ENCODE peak calls at places on chromosomes 1 and 21, in nine cellular contexts. V is Panc1, W is heart left ventricle, I is SK-N-SH, J is lower lobe of right lung, A is psoas muscle, N is GM23248, E is upper lobe of right lung, T is lung. D is an unnamed sample. For H3K9me3, the result is how much of the 10 kb centered on the place peaks cover.

GRCh38 chr21:37877888-37878684 is 38.2 kb downstream of the KCNJ6 start:
- DNase-seq in T (no peak), I (no peak), A (no peak), W (no peak), V (no peak), N (no peak), E (no peak), J (no peak), D (no peak)

GRCh38 chr1:2451744-2452582 is 24.1 kb upstream of the PLCH2 start:
- DNase-seq in A (no peak), E (no peak), J (no peak), T (no peak), N (peak), W (no peak), I (no peak), V (peak), D (no peak)

GRCh38 chr1:214761030-214761429 is 158.0 kb downstream of the CENPF start:
- DNase-seq in T (no peak), N (peak), V (no peak), W (no peak), J (no peak), A (no peak), E (no peak), I (no peak), D (no peak)

GRCh38 chr1:29634324-29635072 is 398.2 kb downstream of the PTPRU start:
- DNase-seq in T (no peak), V (no peak), E (no peak), I (no peak), W (no peak), N (no peak), J (no peak), A (no peak), D (no peak)

GRCh38 chr1:28449904-28450303 is 55.9 kb upstream of the RCC1 start:
- DNase-seq in J (no peak), N (peak), A (no peak), W (no peak), T (no peak), I (peak), E (no peak), V (no peak), D (no peak)

GRCh38 chr1:9428601-9429368 is 110.5 kb upstream of the SLC25A33 start:
- DNase-seq in J (peak), V (peak), W (peak), A (peak), I (peak), E (peak), T (peak), N (peak), D (peak)

GRCh38 chr21:32403201-32403701 is 9.3 kb upstream of the EVA1C start:
- DNase-seq in W (peak), T (peak), N (peak), A (no peak), V (no peak), J (peak), E (no peak), I (peak), D (peak)

GRCh38 chr1:71521655-71522264 is 440.9 kb upstream of the ZRANB2 start:
- DNase-seq in I (peak), A (no peak), J (no peak), N (peak), W (no peak), V (peak), E (peak), T (no peak), D (no peak)

GRCh38 chr1:24925963-24926362 is 4.1 kb downstream of the RUNX3 start:
- DNase-seq in I (no peak), V (no peak), J (no peak), T (no peak), A (no peak), W (no peak), E (no peak), N (no peak), D (no peak)

GRCh38 chr1:185786524-185786923 is 52.3 kb downstream of the HMCN1 start:
- DNase-seq in I (no peak), N (peak), J (no peak), V (no peak), W (no peak), A (no peak), T (no peak), E (no peak), D (no peak)

GRCh38 chr1:42240964-42241755 is 76.6 kb upstream of the GUCA2A start:
- DNase-seq in V (no peak), N (peak), T (no peak), W (no peak), I (no peak), E (no peak), A (no peak), J (no peak), D (no peak)

DNA sequence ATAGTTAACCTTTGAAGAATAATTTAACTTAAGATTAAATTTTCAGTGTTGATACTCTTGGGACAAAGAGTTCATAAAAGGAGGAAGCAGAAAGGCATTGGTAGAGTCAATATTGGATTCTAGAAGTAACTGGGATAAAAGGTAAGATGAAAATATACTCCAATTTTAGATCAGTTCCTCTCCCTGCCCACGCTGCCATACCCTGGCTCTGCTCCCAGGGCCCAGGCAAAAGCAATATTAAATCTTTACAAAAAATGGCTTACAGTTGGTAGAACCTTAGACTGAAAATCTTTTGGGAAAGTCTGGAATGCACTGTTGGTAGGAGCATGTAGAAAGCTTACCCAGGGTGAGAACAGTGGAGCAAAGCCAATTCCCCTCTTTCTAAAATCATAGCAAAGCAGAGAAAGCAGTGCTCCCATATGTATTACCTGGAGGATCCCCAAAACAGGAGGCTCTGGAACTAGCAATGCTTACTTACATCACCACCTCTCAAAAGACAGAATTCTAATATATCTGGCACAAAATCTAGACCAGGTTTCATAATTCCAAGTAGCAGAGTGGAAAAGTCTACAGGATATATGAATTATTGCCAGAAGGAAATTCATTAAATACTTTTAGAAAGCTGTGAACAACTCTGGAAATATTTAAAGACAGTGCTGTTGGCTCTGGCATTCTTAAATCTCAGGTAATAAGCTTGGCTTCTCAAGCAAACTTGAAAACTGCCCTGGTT is 24.5 kb downstream of the KIAA0319L start:
- DNase-seq in W (no peak), N (peak), A (no peak), T (no peak), J (no peak), V (no peak), E (no peak), I (no peak), D (no peak)
- H3K9me3 ChIP-seq in W (under half), N (under half), A (under half), T (under half), J (under half), V (under half), E (under half), I (under half), D (under half)

GRCh38 chr1:66278260-66279046 is 255.5 kb upstream of the SGIP1 start:
- DNase-seq in W (no peak), E (no peak), V (no peak), A (no peak), T (no peak), N (no peak), I (no peak), J (no peak), D (no peak)
- H3K4me3 ChIP-seq in W (no peak), E (no peak), V (no peak), A (no peak), T (no peak), N (no peak), I (no peak), J (no peak), D (no peak)

GRCh38 chr1:14710331-14710730 is 111.8 kb downstream of the KAZN start:
- DNase-seq in A (no peak), I (no peak), W (no peak), J (no peak), T (no peak), N (no peak), E (no peak), V (no peak), D (no peak)

GRCh38 chr1:14704846-14705245 is 106.4 kb downstream of the KAZN start:
- DNase-seq in E (no peak), V (no peak), W (no peak), J (no peak), A (no peak), I (no peak), T (no peak), N (no peak), D (no peak)

GRCh38 chr1:14706656-14707055 is 108.2 kb downstream of the KAZN start:
- DNase-seq in W (no peak), N (no peak), E (no peak), I (no peak), J (no peak), T (no peak), V (no peak), A (no peak), D (no peak)

GRCh38 chr1:14707774-14708450 is 109.4 kb downstream of the KAZN start:
- DNase-seq in N (no peak), J (no peak), I (no peak), W (no peak), V (no peak), T (no peak), E (no peak), A (no peak), D (no peak)

GRCh38 chr1:14705824-14706223 is 107.3 kb downstream of the KAZN start:
- DNase-seq in E (no peak), A (no peak), W (no peak), J (no peak), I (no peak), T (no peak), V (no peak), N (no peak), D (no peak)
- H3K9me3 ChIP-seq in E (under half), A (under half), W (under half), J (under half), I (under half), T (under half), V (under half), N (under half), D (under half)

DNA sequence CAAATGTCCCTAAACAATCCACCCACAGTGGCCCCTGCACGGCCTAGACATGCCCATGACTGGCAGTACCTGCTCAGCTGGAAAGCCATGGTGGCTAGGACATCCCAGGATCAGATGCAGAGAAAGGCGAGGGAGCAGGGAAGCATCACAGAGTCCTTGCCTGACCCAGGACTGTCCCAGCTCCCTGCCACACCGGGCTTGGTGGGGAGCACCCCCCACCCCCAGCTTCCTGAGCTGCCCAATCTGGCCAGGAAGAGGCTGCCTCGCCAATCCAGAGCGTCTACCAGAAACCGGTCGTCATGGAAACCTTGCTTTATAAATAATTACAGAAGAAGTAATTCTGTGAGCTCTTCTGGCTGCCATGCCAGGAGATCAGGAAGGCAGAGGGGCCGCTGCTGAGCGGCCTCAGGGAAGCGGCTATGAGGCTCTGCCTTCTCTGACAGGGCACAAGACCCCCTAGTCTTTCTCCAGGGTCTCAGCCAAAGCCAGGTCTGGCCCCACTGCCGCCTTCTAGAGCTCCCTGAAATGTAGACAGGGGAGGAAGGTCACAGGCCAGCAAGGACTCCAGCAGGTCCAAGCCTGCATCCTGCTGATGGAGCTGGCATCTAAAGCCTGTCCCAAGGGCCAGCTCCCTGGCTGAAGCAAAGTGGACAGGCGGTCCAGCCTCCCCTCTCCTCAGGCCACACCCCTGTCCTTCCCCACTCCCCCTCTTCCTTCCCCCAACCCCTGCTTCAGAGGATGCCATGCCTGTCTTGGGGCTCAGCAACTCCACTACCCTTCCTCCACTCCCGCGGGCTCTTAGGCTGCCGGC is 34.6 kb downstream of the ACOT7 start:
- DNase-seq in J (peak), T (no peak), N (peak), I (peak), A (no peak), E (no peak), W (peak), V (no peak), D (peak)
- H3K4me3 ChIP-seq in J (no peak), T (no peak), N (no peak), I (no peak), A (no peak), E (no peak), W (no peak), V (peak), D (peak)

DNA sequence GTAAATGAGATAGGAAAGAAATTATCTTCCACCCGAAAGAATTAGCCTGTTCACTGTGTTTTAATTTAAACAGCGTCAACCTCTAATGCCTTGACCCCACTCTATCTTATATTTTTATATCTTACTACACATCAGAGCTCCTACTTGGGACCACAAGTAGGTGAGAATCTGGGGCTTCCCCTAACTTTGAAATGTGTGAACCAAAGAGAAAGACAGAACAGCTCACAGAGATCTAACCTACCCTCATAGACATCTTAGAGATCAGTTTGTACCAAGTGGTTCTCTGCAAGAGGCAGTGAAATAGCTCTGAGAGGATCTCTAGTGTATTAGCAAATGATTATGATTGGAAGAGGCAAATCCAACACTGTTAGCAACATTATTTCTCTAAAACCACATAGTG is 31.0 kb upstream of the IFI16 start:
- DNase-seq in I (no peak), N (no peak), E (no peak), V (no peak), W (no peak), J (no peak), T (no peak), A (no peak), D (no peak)
- H3K9me3 ChIP-seq in I (under half), N (under half), E (under half), V (under half), W (under half), J (under half), T (under half), A (under half), D (under half)

DNA sequence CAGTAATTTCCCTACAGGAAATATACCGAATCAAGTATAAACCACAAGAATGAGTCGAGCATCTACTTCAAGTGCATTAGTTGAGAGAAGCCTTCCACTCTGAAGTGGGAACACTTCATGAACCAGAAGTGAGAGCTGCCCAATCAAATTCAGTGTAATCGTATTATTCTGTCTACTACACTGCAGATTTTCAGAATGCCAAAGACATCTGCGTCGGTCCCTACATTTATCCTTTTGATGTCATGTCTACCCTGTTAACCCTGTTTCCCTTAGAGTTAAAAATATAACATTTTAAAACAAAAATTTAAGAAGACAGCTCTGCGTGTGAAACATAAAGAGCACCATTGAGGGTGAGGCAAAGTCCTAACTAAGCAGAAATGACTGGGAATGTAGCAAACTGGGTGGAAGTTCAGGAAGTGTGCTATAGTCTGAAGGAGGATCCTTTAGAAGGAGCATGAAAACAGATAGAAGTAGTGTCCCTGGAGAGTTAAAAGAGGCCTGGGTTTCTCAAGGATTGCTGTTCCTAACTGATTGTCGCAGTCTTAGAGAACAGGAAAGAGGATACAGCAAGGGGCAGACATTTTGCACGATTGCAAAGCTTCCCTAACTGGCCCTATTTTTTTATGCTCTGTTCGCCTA is 291.2 kb downstream of the PTPRC start:
- DNase-seq in I (no peak), J (no peak), E (no peak), W (no peak), V (no peak), A (no peak), T (no peak), N (no peak), D (no peak)
- H3K4me3 ChIP-seq in I (no peak), J (peak), E (peak), W (peak), V (peak), A (peak), T (no peak), N (no peak), D (peak)

D was measured in CD8-positive, alpha-beta memory T cell.